ENCODE peak calls at places on chromosomes 16 and 17, in six cellular contexts. I, D, V, H, R and J are unnamed samples.

GRCh38 chr17:61403846-61404701 is 4.4 kb downstream of the TBX2 start:
- DNase-seq in I (no peak), D (no peak), V (no peak), H (no peak), R (no peak), J (no peak)

GRCh38 chr16:68715471-68715870 is 21.6 kb upstream of the CDH1 start:
- DNase-seq in I (peak), D (no peak), V (no peak), H (no peak), R (no peak), J (no peak)

GRCh38 chr17:38748329-38749221 is at the start of gene PCGF2:
- DNase-seq in I (peak), D (no peak), V (peak), H (peak), R (no peak), J (no peak)

GRCh38 chr17:51164911-51165679 is 1.1 kb upstream of the NME2 start:
- DNase-seq in I (no peak), D (no peak), V (no peak), H (no peak), R (no peak), J (no peak)

GRCh38 chr17:57377094-57377493 is 120.8 kb downstream of the MSI2 start:
- DNase-seq in I (no peak), D (no peak), V (no peak), H (no peak), R (no peak), J (no peak)

GRCh38 chr16:49652441-49653175 is 203.3 kb downstream of the ZNF423 start:
- DNase-seq in I (peak), D (no peak), V (no peak), H (no peak), R (no peak), J (no peak)

GRCh38 chr16:4917117-4917516 is 19.8 kb downstream of the PPL start:
- DNase-seq in I (peak), D (no peak), V (no peak), H (no peak), R (no peak), J (no peak)

GRCh38 chr16:66097746-66098145 is 268.7 kb upstream of the CDH5 start:
- DNase-seq in I (no peak), D (no peak), V (no peak), H (no peak), R (no peak), J (no peak)

GRCh38 chr17:80970044-80970761 is 21.4 kb upstream of the CHMP6 start:
- DNase-seq in I (peak), D (no peak), V (no peak), H (no peak), R (no peak), J (peak)

GRCh38 chr17:17904171-17905035 is 67.6 kb upstream of the SREBF1 start:
- DNase-seq in I (no peak), D (no peak), V (no peak), H (no peak), R (no peak), J (no peak)

GRCh38 chr17:76630151-76630550 is 13.4 kb downstream of the ST6GALNAC1 start:
- DNase-seq in I (no peak), D (no peak), V (no peak), H (no peak), R (no peak), J (no peak)

GRCh38 chr17:5769936-5770335 is 185.6 kb upstream of the NLRP1 start:
- DNase-seq in I (no peak), D (no peak), V (no peak), H (no peak), R (no peak), J (no peak)

GRCh38 chr17:17528696-17529652 is 32.8 kb upstream of the RASD1 start:
- DNase-seq in I (no peak), D (no peak), V (no peak), H (no peak), R (no peak), J (no peak)

GRCh38 chr17:42288078-42288984 is at the start of gene STAT5A:
- DNase-seq in I (peak), D (peak), V (no peak), H (peak), R (peak), J (peak)

GRCh38 chr16:66402591-66403230 is 24.4 kb upstream of the BEAN1 start:
- DNase-seq in I (no peak), D (no peak), V (no peak), H (no peak), R (no peak), J (no peak)

GRCh38 chr16:11560701-11561439 is 25.8 kb downstream of the LITAF start:
- DNase-seq in I (peak), D (no peak), V (no peak), H (no peak), R (peak), J (peak)

GRCh38 chr16:27366687-27367462 is 35.1 kb upstream of the IL21R start:
- DNase-seq in I (no peak), D (no peak), V (no peak), H (no peak), R (no peak), J (peak)

GRCh38 chr17:4004517-4005295 is 40.5 kb upstream of the ATP2A3 start:
- DNase-seq in I (peak), D (peak), V (no peak), H (no peak), R (peak), J (peak)

GRCh38 chr16:71230122-71230845 is at the start of gene HYDIN:
- DNase-seq in I (peak), D (no peak), V (peak), H (peak), R (no peak), J (no peak)

GRCh38 chr17:68591583-68591982 is 9.6 kb downstream of the FAM20A start:
- DNase-seq in I (peak), D (no peak), V (peak), H (no peak), R (no peak), J (no peak)

GRCh38 chr16:58454856-58455255 is 45.1 kb upstream of the NDRG4 start:
- DNase-seq in I (no peak), D (no peak), V (no peak), H (peak), R (no peak), J (no peak)

GRCh38 chr16:2816751-2817495 is at the start of gene PRSS21:
- DNase-seq in I (no peak), D (no peak), V (no peak), H (no peak), R (peak), J (peak)

GRCh38 chr17:42456223-42457106 is 2.2 kb upstream of the ATP6V0A1 start:
- DNase-seq in I (peak), D (no peak), V (no peak), H (no peak), R (no peak), J (no peak)

GRCh38 chr17:48024149-48025039 is 13.2 kb downstream of the COPZ2 start:
- DNase-seq in I (no peak), D (no peak), V (no peak), H (no peak), R (peak), J (peak)

GRCh38 chr16:47037396-47037745 is 63.9 kb upstream of the DNAJA2 start:
- DNase-seq in I (no peak), D (no peak), V (no peak), H (no peak), R (peak), J (no peak)

GRCh38 chr16:14155572-14156213 is 84.6 kb downstream of the MRTFB start:
- DNase-seq in I (no peak), D (no peak), V (no peak), H (no peak), R (no peak), J (no peak)

GRCh38 chr16:27269300-27270150 is 953 bp upstream of the NSMCE1 start:
- DNase-seq in I (no peak), D (no peak), V (no peak), H (no peak), R (no peak), J (no peak)